ENCODE peak calls at places on chromosomes 6 and 20, in four cellular contexts. E is mesenchymal stem cell, U is SK-N-MC, P is endothelial cell of umbilical vein. L is an unnamed sample.

GRCh38 chr6:70651326-70651905 is 16.3 kb upstream of the SMAP1 start:
- DNase-seq in P (no peak), U (no peak), E (no peak), L (no peak)

GRCh38 chr6:104531591-104531990 is 328.1 kb downstream of the HACE1 start:
- DNase-seq in E (no peak), P (no peak), U (no peak), L (no peak)

GRCh38 chr20:50224553-50225255 is 34.1 kb downstream of the CEBPB start:
- DNase-seq in P (peak; percentile 63), E (peak; percentile 99), U (no peak), L (peak; percentile 69)

GRCh38 chr6:7916959-7917358 is 6.4 kb upstream of the TXNDC5 start:
- DNase-seq in P (no peak), E (no peak), U (no peak), L (no peak)

GRCh38 chr6:28980797-28981390 is 24.2 kb downstream of the ZNF311 start:
- DNase-seq in E (peak; percentile 95), P (peak; percentile 92), U (peak; percentile 30), L (peak; percentile 92)

GRCh38 chr6:170022827-170023619 is 267.9 kb downstream of the DLL1 start:
- DNase-seq in E (no peak), P (no peak), U (no peak), L (peak; percentile 49)

GRCh38 chr6:161850572-161850971 is 576.7 kb upstream of the AGPAT4 start:
- DNase-seq in E (no peak), U (no peak), P (no peak), L (no peak)

GRCh38 chr6:127186889-127187288 is 68.4 kb downstream of the RSPO3 start:
- DNase-seq in E (no peak), U (no peak), P (no peak), L (peak; percentile 92)

GRCh38 chr6:113859349-113860164 is 2.4 kb downstream of the MARCKS start:
- DNase-seq in U (no peak), E (no peak), P (peak; percentile 28), L (peak; percentile 69)

GRCh38 chr20:11832397-11832796 is 85.3 kb upstream of the BTBD3 start:
- DNase-seq in P (no peak), E (no peak), U (no peak), L (no peak)

GRCh38 chr6:26543953-26544352 is 5.8 kb downstream of the HMGN4 start:
- DNase-seq in U (no peak), E (peak; percentile 47), P (peak; percentile 21), L (no peak)

GRCh38 chr20:10554285-10554684 is 119.2 kb downstream of the SLX4IP start:
- DNase-seq in P (no peak), U (no peak), E (no peak), L (no peak)
- H3K9ac ChIP-seq in P (no peak overlapping the region), U (no peak overlapping the region), E (no peak overlapping the region), L (no peak overlapping the region)

DNA sequence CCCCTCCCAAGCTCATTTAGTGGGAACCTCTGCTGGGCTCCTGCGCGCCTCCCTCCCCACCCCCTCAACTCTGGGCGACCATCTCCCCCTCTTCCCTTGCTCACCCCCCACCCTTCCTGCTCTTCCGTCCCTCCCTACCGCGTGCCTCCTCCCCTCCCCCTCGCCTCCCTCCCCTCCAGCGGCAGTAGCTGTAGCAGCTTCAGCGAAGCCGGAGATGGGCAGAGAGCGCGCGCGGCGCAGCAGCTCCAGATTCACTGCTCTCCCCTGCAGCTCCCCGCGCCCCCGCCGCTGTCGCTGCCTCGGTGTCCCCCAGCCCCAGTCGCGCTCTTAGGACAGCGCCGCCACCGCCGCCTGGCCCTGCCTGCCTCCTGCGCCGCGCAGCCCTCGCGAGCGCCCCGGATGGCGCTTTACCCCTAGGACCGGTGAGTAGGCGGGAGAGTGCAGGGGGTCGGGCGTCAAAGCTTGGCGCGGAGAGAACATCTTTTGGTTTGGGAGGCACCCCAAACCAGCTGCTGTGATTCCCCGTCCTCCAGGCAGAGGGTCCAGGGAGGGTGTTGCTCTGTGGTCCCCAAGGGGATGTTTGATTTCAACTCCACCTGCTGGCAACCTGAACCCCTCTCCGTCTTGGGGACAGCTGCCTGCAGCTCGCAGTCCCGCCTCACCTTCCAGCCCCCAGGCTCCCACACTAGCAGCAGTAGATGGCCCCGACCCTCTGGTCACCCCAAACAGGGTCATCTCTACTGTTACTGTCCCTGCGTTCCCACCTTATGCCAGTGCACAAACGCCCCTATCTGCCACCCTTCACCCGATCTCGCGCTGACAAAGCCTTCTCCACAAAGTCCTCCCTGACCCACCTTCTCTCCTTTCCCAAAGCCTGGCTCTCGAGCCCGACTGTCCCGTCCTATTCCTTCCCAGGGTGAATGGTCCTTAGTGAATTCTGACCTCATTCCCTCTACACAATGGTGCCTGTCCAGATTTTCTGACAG is at the start of gene FUT9:
- DNase-seq in E (no peak), P (no peak), U (no peak), L (peak; percentile 91)
- H3K9ac ChIP-seq in E (no peak within 1 kb of the TSS), P (no peak within 1 kb of the TSS), U (peak within 1 kb of the TSS; percentile 60), L (peak within 1 kb of the TSS; percentile 41)

GRCh38 chr6:167828325-167828956 is 1.7 kb downstream of the AFDN start:
- DNase-seq in U (no peak), E (no peak), P (peak; percentile 39), L (no peak)

GRCh38 chr6:167827588-167828324 is 1.0 kb downstream of the AFDN start:
- DNase-seq in P (peak; percentile 67), E (peak; percentile 62), U (no peak), L (peak; percentile 85)

GRCh38 chr6:167826230-167827061 is at the start of gene AFDN:
- DNase-seq in E (peak; percentile 63), U (no peak), P (no peak), L (peak; percentile 89)

GRCh38 chr6:167825759-167826229 is 917 bp upstream of the AFDN start:
- DNase-seq in E (peak; percentile 73), P (no peak), U (no peak), L (peak; percentile 93)

DNA sequence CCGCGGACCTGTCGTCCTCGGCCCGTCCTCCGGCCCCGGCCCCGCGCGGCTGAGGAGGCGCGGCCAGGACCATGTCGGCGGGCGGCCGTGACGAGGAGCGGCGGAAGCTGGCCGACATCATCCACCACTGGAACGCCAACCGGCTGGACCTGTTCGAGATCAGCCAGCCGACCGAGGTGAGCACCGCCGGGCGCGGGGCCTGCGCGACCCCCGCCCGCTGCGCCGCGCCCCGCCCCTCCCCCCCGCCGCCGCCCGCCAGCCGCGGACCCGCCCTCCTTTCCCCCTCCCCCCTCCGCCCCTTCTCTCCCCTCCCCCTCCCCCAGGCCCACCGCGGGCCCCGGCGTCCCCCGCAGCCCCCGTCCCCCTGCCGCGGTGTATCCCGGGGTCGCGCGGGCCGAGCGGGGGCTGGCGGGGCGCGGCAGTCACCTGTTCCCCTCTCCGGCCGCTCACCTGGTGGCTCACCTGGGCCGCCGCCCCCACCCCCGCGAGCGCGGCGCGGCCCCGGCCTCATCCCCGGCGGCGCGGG is 414 bp downstream of the AFDN start:
- DNase-seq in E (no peak), P (no peak), U (no peak), L (peak; percentile 81)
- H3K9ac ChIP-seq in E (peak overlapping the region; percentile 91), P (peak overlapping the region; percentile 73), U (no peak overlapping the region), L (no peak overlapping the region)

GRCh38 chr6:166836785-166837718 is 119.3 kb downstream of the RNASET2 start:
- DNase-seq in U (no peak), P (no peak), E (no peak), L (no peak)
- H3K9ac ChIP-seq in U (no peak overlapping the region), P (no peak overlapping the region), E (no peak overlapping the region), L (no peak overlapping the region)

GRCh38 chr20:38528167-38528566 is 52.8 kb upstream of the ADIG start:
- DNase-seq in U (no peak), E (no peak), P (no peak), L (no peak)
- H3K9ac ChIP-seq in U (no peak overlapping the region), E (no peak overlapping the region), P (no peak overlapping the region), L (no peak overlapping the region)